ENCODE peak calls at places on chromosomes 11 and 22, in nine cellular contexts. Q is astrocyte of the cerebellum; E is astrocyte of the spinal cord; O is CD4-positive, alpha-beta T cell; A is HFFc6; S is lung; H is B cell; J is progenitor cell of endocrine pancreas; R is Peyer's patch. K is an unnamed sample.

GRCh38 chr11:6203327-6203726 is 2.0 kb upstream of the C11orf42 start:
- DNase-seq in Q (no peak), E (no peak), O (no peak), A (no peak), S (no peak), H (no peak), J (no peak), R (no peak), K (no peak)

GRCh38 chr11:69905611-69906452 is 86.6 kb upstream of the FGF3 start:
- DNase-seq in Q (no peak), E (no peak), O (no peak), A (no peak), S (no peak), H (no peak), J (no peak), R (peak), K (no peak)

GRCh38 chr11:3120071-3120792 is 44.9 kb downstream of the OSBPL5 start:
- DNase-seq in Q (no peak), E (no peak), O (no peak), A (no peak), S (no peak), H (no peak), J (peak), R (peak), K (no peak)

GRCh38 chr11:8917157-8917820 is 6.3 kb downstream of the AKIP1 start:
- DNase-seq in Q (peak), E (peak), O (no peak), A (peak), S (peak), H (no peak), J (no peak), R (no peak), K (no peak)

GRCh38 chr11:124886978-124887666 is 10.5 kb downstream of the ROBO4 start:
- DNase-seq in Q (no peak), E (no peak), O (no peak), A (no peak), S (no peak), H (peak), J (no peak), R (no peak), K (peak)

GRCh38 chr11:28833670-28834069 is 725.5 kb downstream of the METTL15 start:
- DNase-seq in Q (peak), E (peak), O (no peak), A (peak), S (no peak), H (no peak), J (no peak), R (no peak), K (no peak)

GRCh38 chr22:24996420-24996952 is 44.0 kb downstream of the KIAA1671 start:
- DNase-seq in Q (no peak), E (peak), O (no peak), A (no peak), S (no peak), H (no peak), J (no peak), R (peak), K (peak)

GRCh38 chr11:106585061-106585460 is 433.2 kb downstream of the GUCY1A2 start:
- DNase-seq in Q (no peak), E (peak), O (no peak), A (peak), S (no peak), H (no peak), J (no peak), R (no peak), K (no peak)

GRCh38 chr11:82864268-82864667 is 36.0 kb downstream of the PRCP start:
- DNase-seq in Q (peak), E (peak), O (peak), A (peak), S (peak), H (no peak), J (peak), R (peak), K (no peak)

GRCh38 chr11:113934797-113935196 is 30.2 kb downstream of the HTR3B start:
- DNase-seq in Q (no peak), E (no peak), O (no peak), A (no peak), S (no peak), H (no peak), J (no peak), R (no peak), K (no peak)

GRCh38 chr22:17443413-17444203 is 74.3 kb downstream of the CECR2 start:
- DNase-seq in Q (no peak), E (peak), O (no peak), A (no peak), S (no peak), H (no peak), J (no peak), R (no peak), K (no peak)

GRCh38 chr11:79438631-79439429 is 2.0 kb downstream of the TENM4 start:
- DNase-seq in Q (no peak), E (peak), O (no peak), A (no peak), S (no peak), H (peak), J (no peak), R (peak), K (no peak)

GRCh38 chr11:113376156-113376555 is 11.4 kb upstream of the ANKK1 start:
- DNase-seq in Q (no peak), E (no peak), O (no peak), A (no peak), S (no peak), H (peak), J (no peak), R (no peak), K (no peak)

GRCh38 chr22:29870574-29870973 is 12.4 kb upstream of the MTMR3 start:
- DNase-seq in Q (no peak), E (no peak), O (no peak), A (no peak), S (no peak), H (no peak), J (no peak), R (no peak), K (no peak)

GRCh38 chr11:86052697-86053641 is 15.9 kb downstream of the PICALM start:
- DNase-seq in Q (no peak), E (no peak), O (no peak), A (no peak), S (no peak), H (no peak), J (no peak), R (no peak), K (no peak)

GRCh38 chr22:22374579-22374978 is 130.0 kb downstream of the VPREB1 start:
- DNase-seq in Q (no peak), E (no peak), O (no peak), A (no peak), S (no peak), H (no peak), J (no peak), R (no peak), K (no peak)

GRCh38 chr22:22235564-22235963 is 9.0 kb upstream of the VPREB1 start:
- DNase-seq in Q (no peak), E (no peak), O (peak), A (peak), S (no peak), H (no peak), J (no peak), R (peak), K (no peak)

GRCh38 chr11:7936615-7937014 is 4.9 kb downstream of the OR10A3 start:
- DNase-seq in Q (no peak), E (no peak), O (no peak), A (no peak), S (no peak), H (no peak), J (no peak), R (peak), K (no peak)

GRCh38 chr22:50739279-50739691 is 1.3 kb downstream of the ACR start:
- DNase-seq in Q (no peak), E (no peak), O (no peak), A (no peak), S (peak), H (no peak), J (no peak), R (peak), K (no peak)

GRCh38 chr22:36330655-36331305 is 57.0 kb downstream of the MYH9 start:
- DNase-seq in Q (no peak), E (peak), O (no peak), A (peak), S (peak), H (no peak), J (no peak), R (no peak), K (no peak)

DNA sequence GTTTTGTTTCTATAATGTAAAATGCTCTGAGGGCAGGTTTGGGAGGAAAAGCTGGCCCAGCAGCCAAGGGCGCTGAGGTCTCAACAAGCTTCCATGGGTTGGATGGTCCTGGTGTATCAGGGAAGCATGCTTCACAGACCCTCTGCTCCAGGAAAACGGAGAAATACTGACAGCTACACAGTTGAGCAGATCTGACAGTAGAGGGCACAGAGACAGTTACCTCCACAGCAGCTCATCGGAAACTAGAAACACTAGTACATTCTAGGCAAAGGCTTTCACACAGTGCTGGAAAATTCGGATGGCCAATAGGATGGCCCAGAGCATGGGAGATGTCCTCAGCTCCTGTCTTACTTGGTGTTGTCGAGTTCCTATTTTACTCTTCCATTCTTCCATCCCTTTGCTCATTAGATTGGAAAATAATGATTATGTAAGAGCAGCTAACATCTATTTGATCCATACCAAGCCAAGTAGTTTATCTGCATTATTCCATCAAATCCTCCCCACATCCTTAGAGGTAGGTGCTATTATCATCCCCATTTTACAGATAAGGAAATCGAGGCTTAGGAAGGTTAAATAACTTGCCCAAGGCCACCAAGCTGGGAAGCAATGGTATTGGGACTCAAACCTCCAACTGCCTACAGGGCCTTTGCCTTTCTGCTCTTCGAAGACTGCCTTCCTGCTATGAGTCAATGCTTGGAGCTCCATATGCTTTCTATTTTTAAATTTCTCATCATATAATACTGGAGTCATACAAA is 28.3 kb downstream of the LMO2 start:
- DNase-seq in Q (no peak), E (no peak), O (no peak), A (no peak), S (no peak), H (no peak), J (no peak), R (no peak), K (no peak)
- TF ChIP-seq CTCF in Q (no peak), E (no peak), O (no peak), A (no peak), S (no peak), H (no peak), J (no peak), R (no peak), K (no peak)

DNA sequence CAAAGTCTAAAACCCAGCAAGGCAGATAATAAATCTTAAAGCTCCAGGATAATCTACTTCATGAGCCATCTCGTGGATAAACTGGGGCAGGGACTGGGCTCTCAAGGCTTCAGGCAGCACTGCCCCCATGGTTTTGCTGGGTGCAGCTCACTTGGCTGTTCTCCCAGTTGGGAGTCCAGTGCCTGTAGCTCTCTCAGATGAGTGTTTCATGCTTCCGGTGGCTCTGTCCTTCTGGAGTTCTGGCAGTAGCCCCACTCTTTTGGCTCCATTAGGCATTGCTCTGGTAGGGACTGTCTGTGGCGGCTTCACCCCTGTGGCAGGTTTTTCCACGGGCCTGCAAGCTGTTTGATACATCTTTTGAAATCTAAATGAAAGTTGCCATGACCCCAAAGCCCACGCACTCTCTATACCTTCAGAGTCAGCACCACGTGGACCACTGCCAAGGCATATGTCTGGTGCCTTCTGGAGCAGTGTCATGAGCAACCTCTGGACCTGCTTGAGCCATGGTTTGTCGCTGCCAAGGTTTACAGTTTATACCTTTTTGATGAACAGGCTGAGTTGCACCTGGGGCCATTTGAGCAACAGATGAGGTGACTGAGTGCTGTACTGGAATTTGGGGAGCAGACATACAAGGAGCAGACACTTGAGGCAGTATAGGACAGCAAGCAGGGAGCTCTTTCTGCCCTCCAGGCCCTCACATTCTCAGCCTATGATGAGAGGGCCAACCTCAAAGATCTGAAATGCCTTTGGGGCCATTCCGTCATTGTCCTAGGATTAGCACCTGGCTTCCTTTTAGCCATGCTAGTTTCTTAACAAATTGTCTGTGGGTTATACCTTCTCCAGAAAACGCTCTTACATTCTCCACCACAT is 48.6 kb downstream of the MTNR1B start:
- DNase-seq in Q (no peak), E (peak), O (no peak), A (peak), S (no peak), H (no peak), J (no peak), R (no peak), K (no peak)
- TF ChIP-seq CTCF in Q (no peak), E (peak), O (no peak), A (peak), S (no peak), H (no peak), J (no peak), R (no peak), K (no peak)

DNA sequence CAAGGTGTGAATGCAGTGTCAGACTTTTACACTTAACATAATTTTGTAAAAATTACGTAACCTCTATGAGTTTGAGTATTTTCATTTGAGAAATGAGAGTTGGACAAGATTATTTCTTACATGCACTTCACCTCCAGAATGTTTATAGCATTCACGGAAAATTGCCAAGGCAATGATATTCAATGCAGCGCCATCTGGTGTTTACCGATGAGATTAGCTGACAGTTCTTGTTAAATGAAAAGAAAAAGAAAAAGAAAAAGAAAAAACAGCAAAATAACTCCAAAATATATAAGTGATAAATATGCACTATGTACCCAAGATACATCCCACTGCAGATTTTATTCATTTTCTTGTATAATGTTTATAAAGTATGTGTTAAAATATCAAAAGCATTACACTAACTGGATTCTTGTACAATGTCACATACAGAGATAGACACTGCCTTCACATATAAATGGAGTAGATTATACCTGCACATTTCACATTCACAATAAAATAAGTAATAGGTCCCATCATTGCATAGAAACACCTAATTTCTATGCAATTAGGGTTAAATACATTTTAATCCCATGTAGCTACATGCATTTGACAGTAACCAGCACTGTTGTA is 976.3 kb upstream of the FAT3 start:
- DNase-seq in Q (peak), E (peak), O (no peak), A (no peak), S (no peak), H (no peak), J (no peak), R (no peak), K (no peak)
- TF ChIP-seq CTCF in Q (peak), E (peak), O (peak), A (peak), S (peak), H (peak), J (peak), R (peak), K (peak)

DNA sequence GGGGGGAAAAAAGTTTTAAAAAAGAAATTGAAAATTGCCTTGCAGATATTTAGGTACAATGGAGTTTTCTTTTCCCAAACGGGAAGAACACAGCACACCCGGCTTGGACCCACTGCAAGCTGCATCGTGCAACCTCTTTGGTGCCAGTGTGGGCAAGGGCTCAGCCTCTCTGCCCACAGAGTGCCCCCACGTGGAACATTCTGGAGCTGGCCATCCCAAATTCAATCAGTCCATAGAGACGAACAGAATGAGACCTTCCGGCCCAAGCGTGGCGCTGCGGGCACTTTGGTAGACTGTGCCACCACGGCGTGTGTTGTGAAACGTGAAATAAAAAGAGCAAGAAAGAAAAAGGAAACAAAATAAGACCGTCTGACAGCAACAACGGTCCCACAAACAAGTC is 964.9 kb downstream of the NTM start:
- DNase-seq in Q (no peak), E (no peak), O (no peak), A (no peak), S (no peak), H (no peak), J (no peak), R (no peak), K (no peak)
- TF ChIP-seq CTCF in Q (no peak), E (no peak), O (no peak), A (no peak), S (no peak), H (no peak), J (no peak), R (no peak), K (no peak)

GRCh38 chr11:22539851-22540376 is 85.7 kb downstream of the FANCF start:
- DNase-seq in Q (peak), E (peak), O (no peak), A (no peak), S (no peak), H (no peak), J (no peak), R (no peak), K (no peak)
- TF ChIP-seq CTCF in Q (peak), E (peak), O (no peak), A (no peak), S (no peak), H (no peak), J (peak), R (no peak), K (peak)

GRCh38 chr11:62391642-62392425 is 27.0 kb upstream of the SCGB1A1 start:
- DNase-seq in Q (no peak), E (no peak), O (no peak), A (no peak), S (no peak), H (no peak), J (no peak), R (no peak), K (no peak)
- TF ChIP-seq CTCF in Q (peak), E (peak), O (no peak), A (peak), S (no peak), H (no peak), J (peak), R (no peak), K (no peak)

GRCh38 chr22:33467067-33467466 is 408.9 kb upstream of the SYN3 start:
- DNase-seq in Q (no peak), E (no peak), O (no peak), A (no peak), S (no peak), H (no peak), J (no peak), R (no peak), K (no peak)

GRCh38 chr22:33470456-33470855 is 412.3 kb upstream of the SYN3 start:
- DNase-seq in Q (no peak), E (no peak), O (no peak), A (no peak), S (no peak), H (no peak), J (no peak), R (no peak), K (no peak)

GRCh38 chr22:33465554-33465953 is 407.4 kb upstream of the SYN3 start:
- DNase-seq in Q (no peak), E (no peak), O (no peak), A (no peak), S (no peak), H (no peak), J (no peak), R (no peak), K (no peak)

GRCh38 chr22:33464698-33465097 is 406.5 kb upstream of the SYN3 start:
- DNase-seq in Q (no peak), E (no peak), O (no peak), A (no peak), S (no peak), H (no peak), J (no peak), R (no peak), K (no peak)

GRCh38 chr22:33467718-33468117 is 409.5 kb upstream of the SYN3 start:
- DNase-seq in Q (no peak), E (no peak), O (no peak), A (no peak), S (no peak), H (no peak), J (no peak), R (no peak), K (no peak)
- TF ChIP-seq CTCF in Q (no peak), E (no peak), O (no peak), A (no peak), S (no peak), H (no peak), J (no peak), R (no peak), K (no peak)

GRCh38 chr11:111983187-111983986 is 41.8 kb upstream of the DLAT start:
- DNase-seq in Q (no peak), E (peak), O (no peak), A (no peak), S (peak), H (no peak), J (peak), R (peak), K (no peak)
- TF ChIP-seq CTCF in Q (no peak), E (no peak), O (no peak), A (no peak), S (no peak), H (no peak), J (peak), R (peak), K (no peak)

DNA sequence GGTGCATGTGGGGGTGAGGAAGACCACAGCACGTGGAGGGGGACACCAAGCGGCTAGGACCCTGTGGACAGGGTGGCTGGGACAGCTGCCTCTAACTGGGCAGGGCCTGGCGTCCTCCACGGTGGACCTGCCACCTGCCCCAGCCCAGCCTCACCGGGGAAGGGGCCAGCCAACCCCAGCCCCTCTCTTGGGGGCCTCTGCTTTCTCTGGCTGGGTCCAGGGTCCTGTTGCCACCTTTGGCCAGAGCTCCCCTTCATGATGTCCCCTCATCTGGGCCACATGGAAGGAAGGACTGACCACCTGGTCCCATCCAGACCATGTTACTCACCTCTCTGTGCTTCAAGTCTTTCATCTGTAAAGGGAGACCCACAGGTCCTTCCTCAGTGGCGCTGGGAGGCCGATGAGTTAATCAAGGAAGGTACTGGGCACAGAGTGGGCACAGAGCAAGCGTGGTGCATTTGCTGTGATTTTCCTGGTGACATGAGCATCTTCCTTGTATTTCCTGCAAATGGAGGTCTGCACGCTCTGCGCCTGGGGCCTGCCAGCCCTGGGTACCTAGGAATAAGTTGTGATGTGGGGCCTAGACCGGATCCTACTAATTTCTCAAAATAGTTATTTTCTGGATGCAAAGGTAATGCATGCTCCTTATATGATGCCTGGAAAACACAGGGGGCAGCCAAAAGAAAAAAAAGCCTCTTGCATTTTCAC is 538.4 kb downstream of the TBC1D22A start:
- DNase-seq in Q (no peak), E (no peak), O (no peak), A (no peak), S (no peak), H (no peak), J (no peak), R (no peak), K (no peak)
- TF ChIP-seq CTCF in Q (no peak), E (no peak), O (no peak), A (no peak), S (no peak), H (no peak), J (no peak), R (no peak), K (no peak)

K was measured in D721Med.